ENCODE peak calls at places on chromosomes 2 and 18, in six cellular contexts. B, X, R, N, W and A are unnamed samples.

GRCh38 chr2:208311954-208312353 is 45.9 kb downstream of the PIKFYVE start:
- DNase-seq in W (no peak), N (no peak), X (no peak), R (no peak), B (no peak), A (no peak)

GRCh38 chr2:234495076-234495800 is 1.6 kb downstream of the ARL4C start:
- DNase-seq in N (no peak), B (no peak), X (no peak), W (peak; percentile 73), R (no peak), A (no peak)

GRCh38 chr2:129627437-129627836 is 352.0 kb upstream of the RAB6C start:
- DNase-seq in N (no peak), W (peak; percentile 51), X (no peak), B (no peak), R (no peak), A (no peak)

GRCh38 chr2:232013701-232014353 is 52.3 kb downstream of the DIS3L2 start:
- DNase-seq in N (no peak), X (no peak), R (peak; percentile 35), W (no peak), B (peak; percentile 91), A (peak; percentile 95)

GRCh38 chr2:1819396-1819795 is 75.1 kb upstream of the PXDN start:
- DNase-seq in W (no peak), B (no peak), X (peak; percentile 17), N (no peak), R (no peak), A (no peak)

GRCh38 chr2:128306931-128307460 is 11.7 kb downstream of the HS6ST1 start:
- DNase-seq in R (no peak), N (no peak), X (peak; percentile 35), W (no peak), B (no peak), A (no peak)

GRCh38 chr18:67476585-67476984 is 39.9 kb downstream of the DSEL start:
- DNase-seq in W (no peak), N (no peak), R (no peak), X (no peak), B (no peak), A (no peak)

GRCh38 chr18:23092121-23092520 is 43.2 kb upstream of the CABLES1 start:
- DNase-seq in R (no peak), W (no peak), N (no peak), X (no peak), B (no peak), A (no peak)

GRCh38 chr2:1567556-1568344 is 154.5 kb downstream of the TPO start:
- DNase-seq in N (no peak), X (no peak), R (no peak), B (no peak), W (no peak), A (no peak)

GRCh38 chr2:12424219-12424618 is 292.5 kb upstream of the TRIB2 start:
- DNase-seq in N (no peak), X (no peak), R (no peak), B (no peak), W (no peak), A (no peak)

GRCh38 chr2:72012886-72013574 is 134.6 kb downstream of the CYP26B1 start:
- DNase-seq in B (no peak), N (no peak), X (no peak), W (no peak), R (no peak), A (no peak)

GRCh38 chr2:181300600-181301291 is 156.4 kb upstream of the ITGA4 start:
- DNase-seq in X (no peak), N (no peak), B (no peak), R (no peak), W (no peak), A (no peak)

GRCh38 chr2:125644257-125644656 is 1011.7 kb upstream of the GYPC start:
- DNase-seq in N (no peak), X (no peak), R (no peak), W (no peak), B (no peak), A (no peak)

GRCh38 chr2:175880-176800 is 87.7 kb downstream of the SH3YL1 start:
- DNase-seq in N (peak; percentile 50), X (no peak), R (no peak), W (no peak), B (no peak), A (no peak)

GRCh38 chr2:73877071-73877802 is 15.6 kb upstream of the ACTG2 start:
- DNase-seq in N (no peak), X (no peak), W (no peak), R (no peak), B (no peak), A (no peak)

GRCh38 chr2:30253873-30254691 is 22.7 kb downstream of the LBH start:
- DNase-seq in X (no peak), N (peak; percentile 5), B (no peak), W (no peak), R (no peak), A (no peak)

GRCh38 chr2:215983581-215984351 is 29.6 kb downstream of the MREG start:
- DNase-seq in X (no peak), R (no peak), W (no peak), N (no peak), B (no peak), A (no peak)

GRCh38 chr2:44169155-44169898 is 652 bp downstream of the PPM1B start:
- DNase-seq in R (no peak), W (peak; percentile 35), X (peak; percentile 73), N (peak; percentile 25), B (no peak), A (peak; percentile 13)

GRCh38 chr2:8684885-8685696 is 3.2 kb downstream of the ID2 start:
- DNase-seq in W (peak; percentile 72), R (no peak), N (peak; percentile 52), B (no peak), X (peak; percentile 68), A (no peak)

GRCh38 chr18:62485684-62486083 is 37.1 kb upstream of the ZCCHC2 start:
- DNase-seq in N (peak; percentile 23), R (peak; percentile 76), B (peak; percentile 18), W (no peak), X (no peak), A (peak; percentile 56)

GRCh38 chr2:102386867-102387541 is 31.4 kb downstream of the IL18R1 start:
- DNase-seq in X (no peak), B (no peak), N (no peak), R (no peak), W (no peak), A (no peak)

GRCh38 chr2:118003396-118003824 is 10.5 kb downstream of the CCDC93 start:
- DNase-seq in R (peak; percentile 35), X (no peak), B (peak; percentile 69), W (peak; percentile 87), N (peak; percentile 46), A (peak; percentile 63)

GRCh38 chr2:85935746-85936208 is 47.0 kb upstream of the ST3GAL5 start:
- DNase-seq in X (no peak), B (no peak), N (no peak), W (peak; percentile 76), R (no peak), A (peak; percentile 40)

GRCh38 chr2:1972428-1972827 is 228.1 kb upstream of the PXDN start:
- DNase-seq in R (peak; percentile 12), W (no peak), B (no peak), X (no peak), N (no peak), A (peak; percentile 69)

GRCh38 chr2:229642371-229642770 is 72.0 kb downstream of the DNER start:
- DNase-seq in R (no peak), X (no peak), B (no peak), W (no peak), N (no peak), A (no peak)

GRCh38 chr2:171318463-171318934 is 115.3 kb downstream of the METTL8 start:
- DNase-seq in N (no peak), W (peak; percentile 84), B (no peak), R (no peak), X (no peak), A (no peak)

GRCh38 chr2:222582931-222583330 is 73.0 kb downstream of the FARSB start:
- DNase-seq in B (no peak), R (no peak), W (peak; percentile 19), X (no peak), N (no peak), A (no peak)
- TF ChIP-seq CTCF in B (peak; percentile 26), R (peak; percentile 35), W (peak; percentile 27), X (peak; percentile 5), N (no peak), A (peak; percentile 36)

GRCh38 chr2:64990823-64991222 is 1.6 kb downstream of the SLC1A4 start:
- DNase-seq in B (no peak), N (no peak), W (no peak), R (no peak), X (no peak), A (no peak)
- H3K4me3 ChIP-seq in B (peak overlapping the region; percentile 88), N (peak overlapping the region; percentile 83), W (peak overlapping the region; percentile 89), R (no peak overlapping the region), X (peak overlapping the region; percentile 98), A (no peak overlapping the region)

GRCh38 chr2:191724015-191724414 is 46.1 kb downstream of the NABP1 start:
- DNase-seq in W (no peak), N (no peak), B (no peak), X (no peak), R (no peak), A (no peak)

GRCh38 chr2:191719261-191719660 is 41.3 kb downstream of the NABP1 start:
- DNase-seq in R (no peak), X (no peak), B (no peak), N (no peak), W (no peak), A (no peak)

GRCh38 chr2:191719938-191720337 is 42.0 kb downstream of the NABP1 start:
- DNase-seq in R (no peak), X (no peak), N (no peak), W (no peak), B (no peak), A (no peak)

GRCh38 chr2:191721331-191721730 is 43.4 kb downstream of the NABP1 start:
- DNase-seq in W (peak; percentile 35), B (no peak), R (no peak), X (no peak), N (no peak), A (no peak)
- TF ChIP-seq CTCF in W (no peak), B (no peak), R (no peak), X (no peak), N (no peak), A (no peak)

GRCh38 chr2:199869227-199869541 is 18.2 kb upstream of the FTCDNL1 start:
- DNase-seq in X (no peak), N (no peak), R (no peak), W (peak; percentile 77), B (no peak), A (no peak)
- H3K4me3 ChIP-seq in X (peak overlapping the region; percentile 50), N (no peak overlapping the region), R (no peak overlapping the region), W (peak overlapping the region; percentile 38), B (no peak overlapping the region), A (no peak overlapping the region)